ENCODE peak calls at places on chromosome 17, in five cellular contexts. One of them, this sample, is unnamed.

GRCh38 chr17:17994271-17994670 is 21.6 kb downstream of the DRC3 start:
- DNase-seq in IMR-90: no peak
- DNase-seq in H9: peak; percentile 92
- DNase-seq in trophoblast cell: no peak
- DNase-seq in mesenchymal stem cell: peak; percentile 38
- DNase-seq in this sample: no peak

GRCh38 chr17:78355045-78355641 is 4.7 kb downstream of the SOCS3 start:
- DNase-seq in IMR-90: no peak
- DNase-seq in H9: no peak
- DNase-seq in trophoblast cell: peak; percentile 26
- DNase-seq in mesenchymal stem cell: no peak
- DNase-seq in this sample: no peak

GRCh38 chr17:12959441-12959840 is 58.4 kb downstream of the ELAC2 start:
- DNase-seq in IMR-90: peak; percentile 69
- DNase-seq in H9: no peak
- DNase-seq in trophoblast cell: peak; percentile 37
- DNase-seq in mesenchymal stem cell: no peak
- DNase-seq in this sample: no peak

GRCh38 chr17:77281904-77282367 is 141.2 kb downstream of the SEC14L1 start:
- DNase-seq in IMR-90: no peak
- DNase-seq in H9: no peak
- DNase-seq in trophoblast cell: peak; percentile 75
- DNase-seq in mesenchymal stem cell: peak; percentile 21
- DNase-seq in this sample: no peak

GRCh38 chr17:42403150-42403549 is 14.9 kb upstream of the STAT3 start:
- DNase-seq in IMR-90: no peak
- DNase-seq in H9: peak; percentile 78
- DNase-seq in trophoblast cell: no peak
- DNase-seq in mesenchymal stem cell: no peak
- DNase-seq in this sample: no peak

GRCh38 chr17:50527949-50528474 is 4.5 kb upstream of the EPN3 start:
- DNase-seq in IMR-90: no peak
- DNase-seq in H9: no peak
- DNase-seq in trophoblast cell: no peak
- DNase-seq in mesenchymal stem cell: no peak
- DNase-seq in this sample: no peak

GRCh38 chr17:69523252-69523861 is 108.9 kb downstream of the MAP2K6 start:
- DNase-seq in IMR-90: peak; percentile 64
- DNase-seq in H9: peak; percentile 58
- DNase-seq in trophoblast cell: peak; percentile 47
- DNase-seq in mesenchymal stem cell: peak; percentile 67
- DNase-seq in this sample: peak; percentile 20

GRCh38 chr17:28599311-28600184 is 723 bp upstream of the SPAG5 start:
- DNase-seq in IMR-90: peak; percentile 94
- DNase-seq in H9: peak; percentile 63
- DNase-seq in trophoblast cell: peak; percentile 72
- DNase-seq in mesenchymal stem cell: peak; percentile 96
- DNase-seq in this sample: no peak

GRCh38 chr17:77959926-77960521 is 1.5 kb downstream of the TNRC6C start:
- DNase-seq in IMR-90: peak; percentile 60
- DNase-seq in H9: peak; percentile 57
- DNase-seq in trophoblast cell: no peak
- DNase-seq in mesenchymal stem cell: peak; percentile 29
- DNase-seq in this sample: peak; percentile 29

GRCh38 chr17:51346218-51346982 is 86.1 kb downstream of the UTP18 start:
- DNase-seq in IMR-90: no peak
- DNase-seq in H9: no peak
- DNase-seq in trophoblast cell: no peak
- DNase-seq in mesenchymal stem cell: no peak
- DNase-seq in this sample: no peak

GRCh38 chr17:74848656-74849399 is 10.9 kb downstream of the GRIN2C start:
- DNase-seq in IMR-90: no peak
- DNase-seq in H9: no peak
- DNase-seq in trophoblast cell: no peak
- DNase-seq in mesenchymal stem cell: no peak
- DNase-seq in this sample: no peak

GRCh38 chr17:80203448-80204092 is 16.6 kb downstream of the SGSH start:
- DNase-seq in IMR-90: no peak
- DNase-seq in H9: peak; percentile 47
- DNase-seq in trophoblast cell: no peak
- DNase-seq in mesenchymal stem cell: no peak
- DNase-seq in this sample: no peak

GRCh38 chr17:7633093-7633492 is 3.2 kb downstream of the SHBG start:
- DNase-seq in IMR-90: no peak
- DNase-seq in H9: peak; percentile 50
- DNase-seq in trophoblast cell: no peak
- DNase-seq in mesenchymal stem cell: no peak
- DNase-seq in this sample: no peak

GRCh38 chr17:1313270-1314005 is 34.0 kb downstream of the TRARG1 start:
- DNase-seq in IMR-90: no peak
- DNase-seq in H9: no peak
- DNase-seq in trophoblast cell: no peak
- DNase-seq in mesenchymal stem cell: no peak
- DNase-seq in this sample: no peak

GRCh38 chr17:38451840-38452529 is 23.7 kb downstream of the ARHGAP23 start:
- DNase-seq in IMR-90: peak; percentile 94
- DNase-seq in H9: peak; percentile 97
- DNase-seq in trophoblast cell: no peak
- DNase-seq in mesenchymal stem cell: peak; percentile 94
- DNase-seq in this sample: no peak

GRCh38 chr17:18851206-18851605 is 6.7 kb upstream of the PRPSAP2 start:
- DNase-seq in IMR-90: no peak
- DNase-seq in H9: no peak
- DNase-seq in trophoblast cell: no peak
- DNase-seq in mesenchymal stem cell: no peak
- DNase-seq in this sample: no peak

GRCh38 chr17:16275024-16275423 is 58.0 kb downstream of the PIGL start:
- DNase-seq in IMR-90: no peak
- DNase-seq in H9: no peak
- DNase-seq in trophoblast cell: no peak
- DNase-seq in mesenchymal stem cell: no peak
- DNase-seq in this sample: no peak

GRCh38 chr17:41403409-41404023 is 6.1 kb upstream of the KRT31 start:
- DNase-seq in IMR-90: no peak
- DNase-seq in H9: no peak
- DNase-seq in trophoblast cell: no peak
- DNase-seq in mesenchymal stem cell: no peak
- DNase-seq in this sample: no peak

GRCh38 chr17:39166437-39167335 is 725 bp upstream of the ARL5C start:
- DNase-seq in IMR-90: no peak
- DNase-seq in H9: no peak
- DNase-seq in trophoblast cell: no peak
- DNase-seq in mesenchymal stem cell: no peak
- DNase-seq in this sample: no peak

GRCh38 chr17:17750881-17751280 is 69.6 kb downstream of the RAI1 start:
- DNase-seq in IMR-90: no peak
- DNase-seq in H9: no peak
- DNase-seq in trophoblast cell: no peak
- DNase-seq in mesenchymal stem cell: no peak
- DNase-seq in this sample: no peak

DNA sequence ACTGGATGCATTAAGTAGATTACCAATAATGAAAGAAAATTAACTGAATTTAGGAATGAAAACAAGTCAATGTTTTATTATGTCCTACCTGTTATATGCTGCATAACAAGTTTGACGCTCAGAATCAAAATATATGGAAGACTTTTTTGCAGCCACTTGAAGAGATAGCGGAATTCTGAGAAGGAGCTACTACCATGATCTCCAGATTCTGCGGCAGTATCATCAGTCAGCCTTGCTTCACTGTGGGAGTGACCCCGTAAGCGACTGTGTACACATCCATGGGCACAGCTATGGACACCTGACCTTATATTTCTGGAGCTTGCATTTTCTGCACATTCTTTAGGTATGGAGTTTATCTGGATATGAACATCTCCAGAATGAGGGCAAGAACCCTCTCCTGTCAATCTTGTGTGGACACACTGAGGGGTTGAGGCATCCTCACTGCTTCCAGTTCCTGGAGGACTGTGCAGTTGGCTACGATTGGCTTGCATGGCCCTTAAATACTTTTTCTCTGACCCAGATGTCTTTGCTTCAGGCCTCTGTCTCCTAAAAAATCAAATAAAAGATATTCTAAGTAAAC is 1.7 kb downstream of the RNFT1 start:
- DNase-seq in IMR-90: no peak
- DNase-seq in H9: no peak
- DNase-seq in trophoblast cell: no peak
- DNase-seq in mesenchymal stem cell: no peak
- DNase-seq in this sample: no peak
- H3K27ac ChIP-seq in IMR-90: no peak overlapping the region
- H3K27ac ChIP-seq in H9: no peak overlapping the region
- H3K27ac ChIP-seq in trophoblast cell: no peak overlapping the region
- H3K27ac ChIP-seq in mesenchymal stem cell: no peak overlapping the region
- H3K27ac ChIP-seq in this sample: no peak overlapping the region

GRCh38 chr17:32269377-32269776 is 3.7 kb downstream of the RHBDL3 start:
- DNase-seq in IMR-90: no peak
- DNase-seq in H9: no peak
- DNase-seq in trophoblast cell: no peak
- DNase-seq in mesenchymal stem cell: no peak
- DNase-seq in this sample: no peak
- H2BK5ac ChIP-seq in IMR-90: no peak overlapping the region
- H2BK5ac ChIP-seq in H9: no peak overlapping the region
- H2BK5ac ChIP-seq in trophoblast cell: no peak overlapping the region
- H2BK5ac ChIP-seq in mesenchymal stem cell: no peak overlapping the region
- H2BK5ac ChIP-seq in this sample: no peak overlapping the region

GRCh38 chr17:57913576-57914273 is 41.5 kb downstream of the CUEDC1 start:
- DNase-seq in IMR-90: no peak
- DNase-seq in H9: no peak
- DNase-seq in trophoblast cell: no peak
- DNase-seq in mesenchymal stem cell: no peak
- DNase-seq in this sample: no peak

GRCh38 chr17:57909548-57909947 is 45.7 kb downstream of the CUEDC1 start:
- DNase-seq in IMR-90: no peak
- DNase-seq in H9: peak; percentile 67
- DNase-seq in trophoblast cell: no peak
- DNase-seq in mesenchymal stem cell: no peak
- DNase-seq in this sample: no peak

GRCh38 chr17:57911834-57912673 is 43.2 kb downstream of the CUEDC1 start:
- DNase-seq in IMR-90: no peak
- DNase-seq in H9: peak; percentile 69
- DNase-seq in trophoblast cell: no peak
- DNase-seq in mesenchymal stem cell: no peak
- DNase-seq in this sample: peak; percentile 73

GRCh38 chr17:57910462-57910861 is 44.8 kb downstream of the CUEDC1 start:
- DNase-seq in IMR-90: no peak
- DNase-seq in H9: no peak
- DNase-seq in trophoblast cell: no peak
- DNase-seq in mesenchymal stem cell: no peak
- DNase-seq in this sample: no peak

DNA sequence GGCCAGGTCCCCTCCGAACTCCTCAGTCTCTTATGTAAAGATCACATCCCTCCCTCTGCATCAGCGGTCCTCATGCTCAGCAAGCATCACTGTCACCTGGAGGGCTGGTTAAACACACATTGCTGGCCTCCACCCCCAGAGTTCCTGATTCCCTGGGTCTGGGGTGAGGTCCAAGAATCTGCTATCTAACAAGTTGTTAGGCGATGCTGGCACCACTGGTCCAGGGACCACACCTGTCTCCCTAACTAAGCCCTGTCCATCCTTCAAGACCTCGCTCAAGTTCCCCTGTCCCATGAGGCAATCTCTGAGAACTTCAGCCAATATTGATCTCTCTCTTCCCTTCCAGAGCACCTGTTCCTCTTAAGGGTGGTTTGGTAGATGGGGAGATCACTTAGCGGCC is 44.2 kb downstream of the CUEDC1 start:
- DNase-seq in IMR-90: no peak
- DNase-seq in H9: no peak
- DNase-seq in trophoblast cell: no peak
- DNase-seq in mesenchymal stem cell: no peak
- DNase-seq in this sample: no peak
- H3K27ac ChIP-seq in IMR-90: no peak overlapping the region
- H3K27ac ChIP-seq in H9: no peak overlapping the region
- H3K27ac ChIP-seq in trophoblast cell: no peak overlapping the region
- H3K27ac ChIP-seq in mesenchymal stem cell: no peak overlapping the region
- H3K27ac ChIP-seq in this sample: no peak overlapping the region

GRCh38 chr17:81577278-81578000 is 25.3 kb upstream of the FAAP100 start:
- DNase-seq in IMR-90: no peak
- DNase-seq in H9: peak; percentile 25
- DNase-seq in trophoblast cell: no peak
- DNase-seq in mesenchymal stem cell: no peak
- DNase-seq in this sample: no peak
- H2BK5ac ChIP-seq in IMR-90: peak overlapping the region; percentile 90
- H2BK5ac ChIP-seq in H9: no peak overlapping the region
- H2BK5ac ChIP-seq in trophoblast cell: peak overlapping the region; percentile 25
- H2BK5ac ChIP-seq in mesenchymal stem cell: peak overlapping the region; percentile 75
- H2BK5ac ChIP-seq in this sample: no peak overlapping the region

GRCh38 chr17:67575325-67575724 is 142.4 kb upstream of the NOL11 start:
- DNase-seq in IMR-90: no peak
- DNase-seq in H9: no peak
- DNase-seq in trophoblast cell: no peak
- DNase-seq in mesenchymal stem cell: no peak
- DNase-seq in this sample: no peak
- H3K27ac ChIP-seq in IMR-90: no peak overlapping the region
- H3K27ac ChIP-seq in H9: no peak overlapping the region
- H3K27ac ChIP-seq in trophoblast cell: no peak overlapping the region
- H3K27ac ChIP-seq in mesenchymal stem cell: peak overlapping the region; percentile 86
- H3K27ac ChIP-seq in this sample: no peak overlapping the region

GRCh38 chr17:44113382-44113781 is 10.1 kb downstream of the HDAC5 start:
- DNase-seq in IMR-90: no peak
- DNase-seq in H9: no peak
- DNase-seq in trophoblast cell: no peak
- DNase-seq in mesenchymal stem cell: no peak
- DNase-seq in this sample: no peak

GRCh38 chr17:44110823-44111633 is 12.4 kb downstream of the HDAC5 start:
- DNase-seq in IMR-90: peak; percentile 86
- DNase-seq in H9: peak; percentile 96
- DNase-seq in trophoblast cell: peak; percentile 79
- DNase-seq in mesenchymal stem cell: peak; percentile 93
- DNase-seq in this sample: no peak

GRCh38 chr17:44112284-44113280 is 10.9 kb downstream of the HDAC5 start:
- DNase-seq in IMR-90: no peak
- DNase-seq in H9: no peak
- DNase-seq in trophoblast cell: no peak
- DNase-seq in mesenchymal stem cell: no peak
- DNase-seq in this sample: no peak

GRCh38 chr17:44110011-44110686 is 13.3 kb downstream of the HDAC5 start:
- DNase-seq in IMR-90: no peak
- DNase-seq in H9: no peak
- DNase-seq in trophoblast cell: no peak
- DNase-seq in mesenchymal stem cell: no peak
- DNase-seq in this sample: no peak

DNA sequence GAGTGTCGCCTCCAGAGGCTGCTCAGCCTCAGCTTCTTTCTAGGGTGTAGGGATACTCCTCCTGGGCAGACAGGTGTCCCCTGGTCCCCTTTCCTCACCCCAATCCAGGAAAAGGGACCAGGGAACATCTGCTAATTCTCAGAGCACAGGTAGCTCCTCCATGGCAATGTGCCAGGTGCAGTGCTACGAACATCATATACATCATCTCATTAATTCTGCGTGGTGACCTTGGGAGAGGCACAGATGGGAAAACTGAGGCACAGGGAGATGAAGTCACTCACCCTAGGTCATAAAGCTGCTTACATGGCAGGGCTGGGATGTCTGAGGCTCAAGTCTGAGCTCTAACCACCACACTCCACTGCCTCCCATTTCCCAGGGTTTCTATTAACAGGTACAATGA is 11.7 kb downstream of the HDAC5 start:
- DNase-seq in IMR-90: no peak
- DNase-seq in H9: no peak
- DNase-seq in trophoblast cell: no peak
- DNase-seq in mesenchymal stem cell: no peak
- DNase-seq in this sample: no peak
- H2BK5ac ChIP-seq in IMR-90: no peak overlapping the region
- H2BK5ac ChIP-seq in H9: no peak overlapping the region
- H2BK5ac ChIP-seq in trophoblast cell: no peak overlapping the region
- H2BK5ac ChIP-seq in mesenchymal stem cell: no peak overlapping the region
- H2BK5ac ChIP-seq in this sample: no peak overlapping the region

GRCh38 chr17:2854662-2855061 is 58.4 kb downstream of the RAP1GAP2 start:
- DNase-seq in IMR-90: no peak
- DNase-seq in H9: no peak
- DNase-seq in trophoblast cell: no peak
- DNase-seq in mesenchymal stem cell: no peak
- DNase-seq in this sample: no peak
- H3K27ac ChIP-seq in IMR-90: no peak overlapping the region
- H3K27ac ChIP-seq in H9: no peak overlapping the region
- H3K27ac ChIP-seq in trophoblast cell: no peak overlapping the region
- H3K27ac ChIP-seq in mesenchymal stem cell: no peak overlapping the region
- H3K27ac ChIP-seq in this sample: no peak overlapping the region

This sample was measured in neuronal stem cell.